ENCODE peak calls at places on chromosomes 3 and 15, in six cellular contexts. U is putamen, I is fibroblast of pulmonary artery, Q is HTR-8/SVneo, L is left lobe of liver, S is fibroblast of the conjunctiva. Z is an unnamed sample.

GRCh38 chr3:171875923-171876412 is 32.8 kb downstream of the TMEM212 start:
- DNase-seq in U (no peak), I (peak), Q (no peak), L (no peak), S (no peak), Z (peak)

GRCh38 chr15:73282567-73283200 is 86.1 kb downstream of the HCN4 start:
- DNase-seq in U (no peak), I (no peak), Q (no peak), L (no peak), S (no peak), Z (no peak)

GRCh38 chr3:29285356-29286070 is 4.6 kb downstream of the RBMS3 start:
- DNase-seq in U (no peak), I (peak), Q (no peak), L (no peak), S (peak), Z (peak)

GRCh38 chr3:128385080-128385832 is 81.4 kb downstream of the DNAJB8 start:
- DNase-seq in U (no peak), I (peak), Q (peak), L (peak), S (peak), Z (no peak)

GRCh38 chr15:49282366-49282765 is 112.3 kb downstream of the GALK2 start:
- DNase-seq in U (no peak), I (peak), Q (no peak), L (no peak), S (no peak), Z (no peak)

GRCh38 chr3:64685800-64686445 is 1.9 kb downstream of the ADAMTS9 start:
- DNase-seq in U (peak), I (peak), Q (no peak), L (peak), S (peak), Z (peak)

GRCh38 chr3:51357856-51358255 is 27.2 kb upstream of the MANF start:
- DNase-seq in U (no peak), I (no peak), Q (no peak), L (no peak), S (no peak), Z (no peak)

GRCh38 chr3:152742368-152743347 is 92.3 kb upstream of the P2RY1 start:
- DNase-seq in U (no peak), I (no peak), Q (no peak), L (no peak), S (no peak), Z (no peak)

GRCh38 chr3:23698652-23699313 is 107.0 kb upstream of the UBE2E1 start:
- DNase-seq in U (no peak), I (no peak), Q (no peak), L (no peak), S (no peak), Z (no peak)

GRCh38 chr15:94075349-94075748 is 156.0 kb upstream of the MCTP2 start:
- DNase-seq in U (no peak), I (peak), Q (no peak), L (no peak), S (peak), Z (no peak)

GRCh38 chr15:87268675-87269074 is 987.9 kb downstream of the NTRK3 start:
- DNase-seq in U (no peak), I (no peak), Q (no peak), L (no peak), S (no peak), Z (no peak)

GRCh38 chr3:131083190-131083863 is 56.6 kb downstream of the NEK11 start:
- DNase-seq in U (peak), I (peak), Q (no peak), L (no peak), S (peak), Z (peak)

GRCh38 chr15:75712668-75713337 is at the start of gene CSPG4:
- DNase-seq in U (no peak), I (peak), Q (peak), L (no peak), S (no peak), Z (no peak)

GRCh38 chr3:169104972-169105371 is 558.5 kb downstream of the MECOM start:
- DNase-seq in U (no peak), I (peak), Q (no peak), L (no peak), S (no peak), Z (peak)

GRCh38 chr3:198107840-198108734 is 148.1 kb downstream of the LMLN start:
- DNase-seq in U (no peak), I (no peak), Q (no peak), L (no peak), S (no peak), Z (peak)

GRCh38 chr3:13518516-13519351 is 30.2 kb upstream of the FBLN2 start:
- DNase-seq in U (peak), I (peak), Q (no peak), L (no peak), S (peak), Z (no peak)

GRCh38 chr3:167740961-167741587 is 5.6 kb downstream of the SERPINI1 start:
- DNase-seq in U (peak), I (peak), Q (peak), L (no peak), S (peak), Z (peak)